ENCODE peak calls at places on chromosomes 6 and 20, in nine cellular contexts. H, S, G, W, A, E, L, D and V are unnamed samples.

GRCh38 chr6:143498428-143498827 is 13.1 kb downstream of the FUCA2 start:
- DNase-seq in G (no peak), A (no peak), L (no peak), H (no peak), E (no peak), S (no peak), D (no peak), W (no peak), V (no peak)

GRCh38 chr20:63004607-63005211 is 2.1 kb downstream of the BHLHE23 start:
- DNase-seq in D (peak), A (no peak), L (no peak), H (no peak), G (no peak), E (no peak), W (no peak), S (no peak), V (no peak)

GRCh38 chr6:105272783-105273182 is 93.0 kb upstream of the POPDC3 start:
- DNase-seq in E (no peak), S (no peak), G (no peak), H (no peak), W (no peak), D (peak), L (no peak), A (no peak), V (no peak)

GRCh38 chr6:36373368-36374009 is 14.0 kb downstream of the ETV7 start:
- DNase-seq in H (no peak), W (no peak), L (no peak), A (no peak), D (peak), G (no peak), S (no peak), E (no peak), V (no peak)

GRCh38 chr20:61941721-61942405 is 123.8 kb downstream of the TAF4 start:
- DNase-seq in D (peak), E (no peak), A (no peak), W (no peak), S (no peak), H (no peak), L (peak), G (no peak), V (no peak)

GRCh38 chr6:52016918-52017748 is 70.3 kb downstream of the PKHD1 start:
- DNase-seq in D (no peak), L (no peak), E (no peak), G (no peak), W (no peak), A (peak), S (no peak), H (peak), V (no peak)

GRCh38 chr6:35707714-35708407 is 19.1 kb upstream of the FKBP5 start:
- DNase-seq in W (no peak), S (no peak), E (no peak), D (no peak), G (no peak), H (no peak), L (no peak), A (no peak), V (no peak)

GRCh38 chr6:166580076-166581050 is 6.1 kb downstream of the RAMACL start:
- DNase-seq in S (no peak), A (no peak), G (no peak), D (no peak), W (no peak), L (no peak), E (no peak), H (no peak), V (no peak)

GRCh38 chr20:46270977-46271744 is 37.1 kb downstream of the CDH22 start:
- DNase-seq in A (no peak), E (no peak), L (no peak), S (no peak), W (no peak), G (no peak), D (no peak), H (no peak), V (no peak)

GRCh38 chr6:125511809-125512341 is 210.1 kb upstream of the HDDC2 start:
- DNase-seq in E (peak), A (no peak), G (no peak), D (no peak), W (peak), H (peak), L (no peak), S (no peak), V (no peak)

GRCh38 chr20:25867776-25868649 is 171.4 kb upstream of the ZNF337 start:
- DNase-seq in A (peak), H (peak), D (peak), S (no peak), G (peak), W (no peak), L (no peak), E (peak), V (no peak)

GRCh38 chr20:47686545-47686944 is 98.7 kb downstream of the SULF2 start:
- DNase-seq in H (no peak), S (no peak), A (no peak), E (no peak), D (no peak), L (no peak), G (no peak), W (peak), V (no peak)

GRCh38 chr6:90369651-90370050 is 73.0 kb upstream of the BACH2 start:
- DNase-seq in H (no peak), L (no peak), E (no peak), G (no peak), W (no peak), S (no peak), D (no peak), A (no peak), V (no peak)